ENCODE peak calls at places on chromosomes 12 and 14, in four cellular contexts. O, B, W and E are unnamed samples. For H3K9me3, the result is how much of the 10 kb centered on the place peaks cover.

GRCh38 chr14:99735189-99736135 is 51.4 kb downstream of the CYP46A1 start:
- DNase-seq in O (no peak), B (no peak), W (no peak), E (no peak)

GRCh38 chr14:58243790-58244555 is 670 bp upstream of the PSMA3 start:
- DNase-seq in O (no peak), B (no peak), W (peak), E (no peak)

GRCh38 chr12:15200703-15201102 is 20.5 kb downstream of the RERG start:
- DNase-seq in O (no peak), B (no peak), W (no peak), E (no peak)

GRCh38 chr12:27513155-27513824 is 10.7 kb upstream of the PPFIBP1 start:
- DNase-seq in O (no peak), B (no peak), W (no peak), E (no peak)

GRCh38 chr14:66859063-66859671 is 330.1 kb upstream of the GARIN2 start:
- DNase-seq in O (no peak), B (no peak), W (no peak), E (no peak)

GRCh38 chr14:61525293-61526011 is 169.9 kb upstream of the HIF1A start:
- DNase-seq in O (peak), B (no peak), W (peak), E (peak)

GRCh38 chr14:103540816-103541493 is 12.0 kb downstream of the TRMT61A start:
- DNase-seq in O (no peak), B (no peak), W (no peak), E (no peak)

GRCh38 chr12:73514672-73515071 is 1023.0 kb upstream of the ATXN7L3B start:
- DNase-seq in O (no peak), B (no peak), W (no peak), E (no peak)

GRCh38 chr14:99519931-99520421 is 38.8 kb downstream of the CCNK start:
- DNase-seq in O (no peak), B (no peak), W (no peak), E (no peak)

GRCh38 chr12:34591966-34592365 is 569.7 kb downstream of the ALG10 start:
- DNase-seq in O (no peak), B (no peak), W (no peak), E (no peak)
- H3K9me3 ChIP-seq in O (half or more), B (under half), W (under half), E (under half)

GRCh38 chr12:130214686-130215370 is 52.6 kb downstream of the FZD10 start:
- DNase-seq in O (no peak), B (no peak), W (no peak), E (no peak)

GRCh38 chr12:130220361-130220760 is 58.1 kb downstream of the FZD10 start:
- DNase-seq in O (no peak), B (no peak), W (no peak), E (no peak)

GRCh38 chr12:130222519-130223255 is 60.4 kb downstream of the FZD10 start:
- DNase-seq in O (no peak), B (peak), W (no peak), E (no peak)

GRCh38 chr12:130223767-130224244 is 61.5 kb downstream of the FZD10 start:
- DNase-seq in O (no peak), B (no peak), W (no peak), E (no peak)

DNA sequence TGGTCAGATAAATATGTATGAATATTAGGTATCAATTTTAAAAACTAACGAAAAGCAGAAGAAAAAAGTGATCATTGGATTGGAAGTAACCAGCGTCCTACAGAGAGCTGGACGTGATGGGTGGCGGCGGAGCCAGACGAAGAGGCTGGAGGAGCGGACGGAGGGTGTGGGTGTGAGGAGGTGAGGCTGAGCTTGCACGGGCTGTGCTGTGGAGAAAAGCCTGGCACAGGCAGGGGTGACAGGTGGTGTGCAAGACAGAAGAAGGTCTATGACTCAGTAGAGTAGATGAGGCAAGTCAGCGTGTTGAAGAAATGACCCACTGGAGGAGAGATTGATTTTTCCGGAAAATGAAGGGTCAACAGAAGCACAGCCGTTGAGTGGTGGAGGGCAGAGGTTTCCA is 56.4 kb downstream of the FZD10 start:
- DNase-seq in O (no peak), B (no peak), W (no peak), E (no peak)
- H3K9me3 ChIP-seq in O (under half), B (under half), W (under half), E (under half)

GRCh38 chr12:34290191-34290995 is 268.1 kb downstream of the ALG10 start:
- DNase-seq in O (no peak), B (no peak), W (no peak), E (no peak)
- H3K9me3 ChIP-seq in O (under half), B (under half), W (under half), E (under half)

GRCh38 chr12:132936163-132936562 is 19.9 kb downstream of the ZNF605 start:
- DNase-seq in O (no peak), B (no peak), W (no peak), E (no peak)

GRCh38 chr12:132941336-132941954 is 14.7 kb downstream of the ZNF605 start:
- DNase-seq in O (no peak), B (no peak), W (no peak), E (no peak)

GRCh38 chr12:132940071-132940719 is 15.9 kb downstream of the ZNF605 start:
- DNase-seq in O (no peak), B (no peak), W (no peak), E (no peak)

GRCh38 chr12:132942611-132943010 is 13.5 kb downstream of the ZNF605 start:
- DNase-seq in O (no peak), B (no peak), W (no peak), E (no peak)

GRCh38 chr12:132937476-132937875 is 18.6 kb downstream of the ZNF605 start:
- DNase-seq in O (no peak), B (no peak), W (no peak), E (no peak)
- H3K9me3 ChIP-seq in O (half or more), B (half or more), W (under half), E (under half)